ENCODE peak calls at places on chromosomes 4 and X, in eight cellular contexts. K is heart left ventricle, H is heart right ventricle, S is cardiac muscle cell, C is GM06990, N is mesenchymal stem cell, A is sigmoid colon, T is tibial artery. U is an unnamed sample.

GRCh38 chr4:145898926-145899531 is 39.6 kb downstream of the ZNF827 start:
- DNase-seq in S (no peak), C (no peak), H (no peak), A (no peak), K (no peak), N (no peak), T (no peak), U (no peak)

GRCh38 chrX:110204986-110205385 is 112.9 kb downstream of the AMMECR1 start:
- DNase-seq in N (peak; percentile 61), T (no peak), C (no peak), K (no peak), A (no peak), S (peak; percentile 68), H (no peak), U (no peak)

GRCh38 chr4:7075962-7076693 is 8.3 kb upstream of the GRPEL1 start:
- DNase-seq in A (no peak), N (peak; percentile 24), C (no peak), H (no peak), S (peak; percentile 12), K (no peak), T (peak; percentile 39), U (no peak)

GRCh38 chr4:120052840-120053239 is 13.8 kb downstream of the MAD2L1 start:
- DNase-seq in A (peak; percentile 73), N (peak; percentile 87), S (peak; percentile 99), H (peak; percentile 7), K (peak; percentile 43), C (no peak), T (peak; percentile 93), U (peak; percentile 86)

GRCh38 chrX:8913665-8914409 is 112.7 kb upstream of the FAM9A start:
- DNase-seq in A (peak; percentile 78), T (no peak), H (peak; percentile 10), S (peak; percentile 83), C (no peak), N (peak; percentile 47), K (peak; percentile 36), U (no peak)

GRCh38 chr4:1813915-1814314 is 20.8 kb downstream of the FGFR3 start:
- DNase-seq in N (peak; percentile 11), K (no peak), A (no peak), S (no peak), H (no peak), T (no peak), C (no peak), U (no peak)

GRCh38 chrX:50469206-50469605 is 1.4 kb downstream of the DGKK start:
- DNase-seq in H (no peak), S (no peak), A (no peak), C (no peak), T (no peak), K (no peak), N (no peak), U (no peak)

GRCh38 chr4:87920478-87920877 is 55.0 kb upstream of the SPP1 start:
- DNase-seq in S (no peak), K (no peak), N (no peak), A (no peak), T (no peak), C (no peak), H (no peak), U (no peak)

GRCh38 chr4:31088600-31089230 is 368.5 kb downstream of the PCDH7 start:
- DNase-seq in H (no peak), N (peak; percentile 72), S (peak; percentile 68), K (no peak), A (no peak), T (no peak), C (no peak), U (no peak)

GRCh38 chr4:164621886-164622521 is 131.9 kb upstream of the SMIM31 start:
- DNase-seq in S (no peak), N (no peak), H (no peak), C (no peak), T (no peak), A (no peak), K (no peak), U (no peak)

GRCh38 chr4:29326816-29327215 is 1393.4 kb upstream of the PCDH7 start:
- DNase-seq in T (no peak), H (no peak), A (no peak), C (no peak), N (no peak), K (no peak), S (no peak), U (no peak)

GRCh38 chr4:99029852-99030251 is 34.3 kb downstream of the METAP1 start:
- DNase-seq in A (no peak), H (no peak), K (no peak), N (no peak), T (no peak), S (no peak), C (no peak), U (no peak)

GRCh38 chrX:110665636-110666035 is 130.0 kb downstream of the CHRDL1 start:
- DNase-seq in N (peak; percentile 4), C (no peak), K (no peak), S (peak; percentile 15), H (no peak), T (no peak), A (no peak), U (no peak)

GRCh38 chr4:68152411-68152810 is 22.7 kb upstream of the TMPRSS11F start:
- DNase-seq in K (no peak), T (no peak), N (no peak), C (no peak), S (peak; percentile 24), H (no peak), A (no peak), U (no peak)

GRCh38 chr4:159018062-159018629 is 84.7 kb upstream of the RAPGEF2 start:
- DNase-seq in N (no peak), S (peak; percentile 77), A (no peak), T (no peak), C (peak; percentile 43), K (no peak), H (peak; percentile 22), U (no peak)

GRCh38 chrX:17411189-17411588 is 36.2 kb downstream of the NHS start:
- DNase-seq in N (no peak), K (no peak), A (no peak), S (no peak), C (no peak), T (no peak), H (no peak), U (no peak)

GRCh38 chrX:17413228-17413627 is 38.2 kb downstream of the NHS start:
- DNase-seq in S (peak; percentile 71), A (no peak), C (no peak), N (peak; percentile 50), K (no peak), T (no peak), H (no peak), U (no peak)

GRCh38 chrX:17412692-17413091 is 37.7 kb downstream of the NHS start:
- DNase-seq in C (no peak), A (no peak), N (peak; percentile 14), S (peak; percentile 27), H (no peak), K (no peak), T (no peak), U (no peak)

GRCh38 chrX:17405225-17405969 is 30.4 kb downstream of the NHS start:
- DNase-seq in H (no peak), S (no peak), T (no peak), K (no peak), C (no peak), A (no peak), N (no peak), U (no peak)

DNA sequence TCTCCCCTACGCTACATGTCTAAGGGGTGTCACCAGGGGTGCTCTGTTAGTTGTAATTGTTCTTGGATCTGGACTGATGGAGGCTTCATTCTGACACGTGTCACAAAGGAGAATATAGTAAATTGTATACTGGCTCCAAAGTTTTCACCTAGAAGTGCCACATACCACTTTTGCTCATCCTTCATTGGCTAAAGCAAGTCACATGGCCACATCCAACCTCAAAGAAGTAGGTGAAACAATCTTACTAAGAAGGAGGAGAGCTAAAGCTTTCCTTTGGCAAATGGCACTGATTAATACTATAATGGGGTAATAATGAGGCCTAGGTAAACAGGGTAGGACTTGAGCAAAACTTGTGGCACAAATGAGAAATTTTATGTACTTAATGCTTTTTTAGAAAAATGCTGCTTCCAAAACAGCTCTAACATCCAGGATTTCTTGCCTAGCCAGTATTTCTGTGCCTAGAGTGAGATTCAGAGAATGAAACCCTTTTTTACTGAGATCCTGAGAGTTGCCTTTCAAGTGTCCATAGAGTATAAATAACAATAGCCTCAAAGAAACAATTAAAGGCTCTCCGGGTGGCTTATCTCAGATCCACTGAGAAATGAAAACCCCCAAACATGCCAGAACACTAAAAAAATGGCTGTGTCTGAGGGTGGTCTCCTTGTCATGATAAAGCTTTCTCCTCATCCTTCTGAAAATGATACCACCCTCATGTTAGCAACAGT is 34.7 kb downstream of the NHS start:
- DNase-seq in C (no peak), H (no peak), N (no peak), T (no peak), K (no peak), A (no peak), S (no peak), U (no peak)
- H3K27me3 ChIP-seq in C (no peaks in the 10 kb centered on the region), H (no peaks in the 10 kb centered on the region), N (peaks cover 6% of the 10 kb centered on the region), T (no peaks in the 10 kb centered on the region), K (no peaks in the 10 kb centered on the region), A (no peaks in the 10 kb centered on the region), S (no peaks in the 10 kb centered on the region), U (no peaks in the 10 kb centered on the region)

GRCh38 chrX:40644821-40645358 is 2.5 kb downstream of the CXorf38 start:
- DNase-seq in K (peak; percentile 62), C (peak; percentile 54), N (peak; percentile 79), S (peak; percentile 73), A (peak; percentile 74), T (peak; percentile 71), H (peak; percentile 14), U (peak; percentile 4)
- H3K4me3 ChIP-seq in K (peak overlapping the region; percentile 57), C (peak overlapping the region; percentile 56), N (no peak overlapping the region), S (no peak overlapping the region), A (peak overlapping the region; percentile 11), T (peak overlapping the region; percentile 47), H (peak overlapping the region; percentile 48), U (peak overlapping the region; percentile 71)

GRCh38 chr4:106830879-106831278 is 205.2 kb downstream of the DKK2 start:
- DNase-seq in N (no peak), S (no peak), K (no peak), T (no peak), C (no peak), H (no peak), A (no peak), U (no peak)
- H3K27me3 ChIP-seq in N (no peaks in the 10 kb centered on the region), S (no peaks in the 10 kb centered on the region), K (no peaks in the 10 kb centered on the region), T (no peaks in the 10 kb centered on the region), C (no peaks in the 10 kb centered on the region), H (no peaks in the 10 kb centered on the region), A (no peaks in the 10 kb centered on the region), U (no peaks in the 10 kb centered on the region)

GRCh38 chrX:46576458-46576857 is 2.9 kb downstream of the CHST7 start:
- DNase-seq in A (no peak), S (peak; percentile 54), H (no peak), T (peak; percentile 64), K (peak; percentile 46), N (no peak), C (no peak), U (no peak)

GRCh38 chrX:46575586-46575985 is 2.0 kb downstream of the CHST7 start:
- DNase-seq in H (no peak), T (no peak), A (no peak), N (peak; percentile 14), C (no peak), S (no peak), K (no peak), U (no peak)

GRCh38 chrX:46574941-46575381 is 1.4 kb downstream of the CHST7 start:
- DNase-seq in A (no peak), C (peak; percentile 78), K (peak; percentile 30), S (peak; percentile 29), N (no peak), T (no peak), H (peak; percentile 25), U (no peak)

GRCh38 chrX:46577116-46578005 is 3.8 kb downstream of the CHST7 start:
- DNase-seq in S (peak; percentile 38), A (no peak), T (no peak), K (no peak), N (peak; percentile 28), H (no peak), C (no peak), U (no peak)

GRCh38 chrX:46575991-46576392 is 2.4 kb downstream of the CHST7 start:
- DNase-seq in S (peak; percentile 74), H (no peak), T (peak; percentile 72), A (peak; percentile 80), C (no peak), N (peak; percentile 42), K (peak; percentile 41), U (no peak)
- H3K4me3 ChIP-seq in S (no peak overlapping the region), H (peak overlapping the region; percentile 75), T (peak overlapping the region; percentile 73), A (no peak overlapping the region), C (peak overlapping the region; percentile 74), N (no peak overlapping the region), K (peak overlapping the region; percentile 79), U (peak overlapping the region; percentile 80)